ENCODE peak calls at places on chromosomes 1 and 21, in eight cellular contexts. P is mesendoderm; F is CD8-positive, alpha-beta memory T cell; Q is left ventricle myocardium inferior; T is SJCRH30; E is Panc1; D is endodermal cell; V is tibial artery. B is an unnamed sample.

GRCh38 chr1:174445817-174446216 is 1.9 kb upstream of the GPR52 start:
- DNase-seq in T (no peak), P (peak), D (peak), F (no peak), V (no peak), Q (no peak), E (no peak), B (no peak)

GRCh38 chr1:21337931-21338567 is 47.8 kb upstream of the ECE1 start:
- DNase-seq in V (peak), E (no peak), P (no peak), D (no peak), F (no peak), T (no peak), Q (peak), B (peak)

GRCh38 chr1:206455681-206456344 is 14.5 kb upstream of the IKBKE start:
- DNase-seq in P (no peak), F (no peak), T (peak), E (no peak), Q (no peak), D (no peak), V (peak), B (no peak)

GRCh38 chr1:50750021-50750619 is 209.9 kb downstream of the FAF1 start:
- DNase-seq in E (no peak), F (no peak), Q (no peak), V (no peak), P (peak), D (no peak), T (peak), B (no peak)

GRCh38 chr1:112997781-112998180 is 41.8 kb upstream of the SLC16A1 start:
- DNase-seq in F (no peak), T (no peak), D (no peak), E (no peak), Q (no peak), V (no peak), P (no peak), B (no peak)

GRCh38 chr1:204821924-204822323 is 48.7 kb upstream of the NFASC start:
- DNase-seq in T (no peak), P (no peak), D (no peak), F (no peak), E (no peak), Q (no peak), V (no peak), B (no peak)

GRCh38 chr1:32990887-32991286 is 26.3 kb upstream of the RNF19B start:
- DNase-seq in V (no peak), E (no peak), Q (no peak), D (no peak), F (no peak), T (no peak), P (no peak), B (no peak)

GRCh38 chr1:186463511-186463910 is 2.6 kb upstream of the PDC start:
- DNase-seq in Q (no peak), P (peak), V (no peak), E (no peak), F (no peak), T (no peak), D (peak), B (no peak)

GRCh38 chr1:2474104-2474787 is 1.8 kb upstream of the PLCH2 start:
- DNase-seq in Q (no peak), D (no peak), E (no peak), F (no peak), V (no peak), T (no peak), P (no peak), B (no peak)

GRCh38 chr1:162292422-162292849 is 84.2 kb downstream of the SPATA46 start:
- DNase-seq in P (peak), Q (no peak), F (no peak), T (no peak), E (no peak), V (no peak), D (no peak), B (no peak)

GRCh38 chr21:43352568-43353281 is 74.2 kb downstream of the SIK1 start:
- DNase-seq in P (peak), F (no peak), Q (no peak), D (no peak), E (no peak), T (no peak), V (no peak), B (no peak)

GRCh38 chr1:67476006-67476482 is 45.8 kb upstream of the SERBP1 start:
- DNase-seq in F (no peak), E (no peak), V (no peak), P (no peak), Q (no peak), T (no peak), D (no peak), B (no peak)

GRCh38 chr1:23916209-23917131 is 3.3 kb upstream of the CNR2 start:
- DNase-seq in D (peak), E (peak), V (peak), Q (peak), F (peak), P (peak), T (peak), B (peak)

GRCh38 chr21:36135391-36136094 is 664 bp downstream of the CBR3 start:
- DNase-seq in F (peak), V (peak), T (peak), D (peak), E (no peak), Q (peak), P (peak), B (peak)

GRCh38 chr1:2259668-2260392 is 31.7 kb downstream of the SKI start:
- DNase-seq in F (no peak), D (no peak), E (no peak), Q (no peak), V (no peak), P (no peak), T (no peak), B (peak)

GRCh38 chr21:35223480-35224156 is 174.5 kb upstream of the RUNX1 start:
- DNase-seq in Q (no peak), E (no peak), P (no peak), V (no peak), F (no peak), D (no peak), T (no peak), B (no peak)

GRCh38 chr1:226603030-226603960 is 54.7 kb downstream of the STUM start:
- DNase-seq in D (no peak), V (peak), F (no peak), E (no peak), P (no peak), T (no peak), Q (peak), B (peak)

GRCh38 chr1:224223819-224224714 is 41.0 kb downstream of the DEGS1 start:
- DNase-seq in V (no peak), E (peak), T (no peak), Q (no peak), P (no peak), F (no peak), D (no peak), B (no peak)

GRCh38 chr1:210654176-210654786 is 325.6 kb downstream of the HHAT start:
- DNase-seq in Q (no peak), T (no peak), D (no peak), F (no peak), E (no peak), P (no peak), V (no peak), B (no peak)

GRCh38 chr1:7671676-7672075 is 99.4 kb upstream of the VAMP3 start:
- DNase-seq in F (no peak), Q (no peak), D (no peak), E (no peak), T (no peak), V (no peak), P (no peak), B (no peak)

GRCh38 chr1:12369258-12369657 is 139.4 kb downstream of the VPS13D start:
- DNase-seq in T (no peak), Q (no peak), F (no peak), V (no peak), E (no peak), D (no peak), P (no peak), B (no peak)

GRCh38 chr21:34992180-34992579 is 56.9 kb downstream of the RUNX1 start:
- DNase-seq in E (no peak), Q (no peak), D (no peak), T (no peak), P (no peak), V (no peak), F (no peak), B (no peak)

GRCh38 chr1:229689915-229690314 is 63.9 kb downstream of the URB2 start:
- DNase-seq in F (no peak), T (peak), D (no peak), Q (no peak), V (no peak), P (no peak), E (no peak), B (no peak)

GRCh38 chr1:47941609-47942237 is 55.5 kb downstream of the TRABD2B start:
- DNase-seq in Q (no peak), V (no peak), E (no peak), D (no peak), F (no peak), T (no peak), P (no peak), B (no peak)

GRCh38 chr1:6872573-6873261 is 87.5 kb downstream of the CAMTA1 start:
- DNase-seq in P (no peak), D (no peak), V (no peak), T (no peak), F (no peak), Q (no peak), E (no peak), B (no peak)

GRCh38 chr1:8448906-8449661 is 131.2 kb downstream of the SLC45A1 start:
- DNase-seq in T (no peak), D (no peak), V (no peak), F (no peak), Q (no peak), P (no peak), E (no peak), B (peak)

GRCh38 chr1:50570064-50570463 is 146.8 kb upstream of the DMRTA2 start:
- DNase-seq in P (peak), E (no peak), D (no peak), F (no peak), T (peak), V (no peak), Q (no peak), B (no peak)

GRCh38 chr1:5718716-5719632 is 273.3 kb downstream of the NPHP4 start:
- DNase-seq in T (no peak), P (peak), Q (no peak), F (no peak), E (no peak), D (peak), V (peak), B (no peak)

GRCh38 chr21:27674037-27674436 is 707.1 kb upstream of the ADAMTS5 start:
- DNase-seq in Q (no peak), E (no peak), P (no peak), F (no peak), D (no peak), V (no peak), T (no peak), B (no peak)

GRCh38 chr1:66298427-66298826 is 235.5 kb upstream of the SGIP1 start:
- DNase-seq in Q (no peak), D (no peak), T (no peak), V (no peak), E (no peak), F (no peak), P (no peak), B (no peak)

GRCh38 chr1:225987491-225988316 is 11.4 kb downstream of the SDE2 start:
- DNase-seq in E (no peak), T (no peak), P (peak), F (no peak), D (no peak), V (no peak), Q (no peak), B (no peak)

GRCh38 chr1:10909697-10910489 is 102.6 kb upstream of the TARDBP start:
- DNase-seq in F (peak), Q (peak), P (peak), T (peak), D (peak), V (no peak), E (no peak), B (no peak)

GRCh38 chr1:230867903-230868735 is at the start of gene C1orf198:
- DNase-seq in D (peak), F (peak), E (no peak), V (peak), Q (peak), P (peak), T (peak), B (peak)

GRCh38 chr1:205042911-205043806 is at the start of gene CNTN2:
- DNase-seq in T (peak), V (no peak), Q (no peak), E (no peak), F (no peak), P (peak), D (peak), B (no peak)

GRCh38 chr1:246837418-246838117 is 94.2 kb downstream of the AHCTF1 start:
- DNase-seq in F (no peak), P (no peak), T (no peak), V (no peak), Q (no peak), D (no peak), E (no peak), B (no peak)

DNA sequence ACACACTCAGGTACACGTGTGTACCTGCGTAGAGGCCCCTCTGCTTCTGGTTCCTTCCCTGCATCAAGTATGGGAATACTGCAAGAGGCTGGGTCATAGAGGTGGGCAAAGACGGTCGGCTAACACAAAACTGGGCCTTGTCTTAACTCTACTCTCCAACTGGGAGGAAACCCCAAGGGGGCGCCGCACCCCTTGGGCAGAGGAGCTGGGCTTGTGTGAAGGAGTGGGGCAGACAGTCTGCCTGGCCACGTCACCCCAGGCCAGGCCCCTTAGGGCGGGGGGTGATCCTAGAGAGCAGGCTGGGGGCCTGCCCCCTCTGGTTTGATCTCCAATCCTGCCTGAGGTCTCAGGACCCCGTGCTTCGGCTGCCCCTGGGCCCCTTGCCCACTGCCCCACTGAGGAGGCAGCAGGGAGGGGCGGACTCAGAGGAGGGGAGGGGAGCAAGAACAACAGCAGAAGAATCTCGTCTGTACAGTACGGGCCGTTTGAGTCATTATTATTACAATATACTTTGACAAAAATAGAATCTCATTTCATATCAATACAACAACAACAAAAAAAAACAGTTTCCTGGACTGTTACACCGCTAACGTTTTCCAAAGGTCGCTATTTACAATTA is 34.7 kb downstream of the MEF2D start:
- DNase-seq in E (no peak), P (no peak), F (no peak), V (no peak), D (peak), Q (no peak), T (peak), B (no peak)
- H3K27ac ChIP-seq in E (no peak), P (no peak), F (no peak), V (peak), D (no peak), Q (peak), T (no peak), B (no peak)

GRCh38 chr1:25482211-25482610 is 51.5 kb downstream of the MACO1 start:
- DNase-seq in P (no peak), D (no peak), T (no peak), Q (no peak), E (no peak), V (no peak), F (no peak), B (no peak)

GRCh38 chr1:25484533-25484932 is 53.8 kb downstream of the MACO1 start:
- DNase-seq in Q (no peak), P (no peak), E (no peak), T (no peak), V (no peak), F (no peak), D (no peak), B (no peak)

GRCh38 chr1:25485536-25486235 is 55.0 kb downstream of the MACO1 start:
- DNase-seq in P (no peak), F (no peak), Q (no peak), T (no peak), E (no peak), V (no peak), D (no peak), B (no peak)

GRCh38 chr1:25481625-25482024 is 50.9 kb downstream of the MACO1 start:
- DNase-seq in T (no peak), F (no peak), P (no peak), V (no peak), E (no peak), Q (no peak), D (no peak), B (no peak)

DNA sequence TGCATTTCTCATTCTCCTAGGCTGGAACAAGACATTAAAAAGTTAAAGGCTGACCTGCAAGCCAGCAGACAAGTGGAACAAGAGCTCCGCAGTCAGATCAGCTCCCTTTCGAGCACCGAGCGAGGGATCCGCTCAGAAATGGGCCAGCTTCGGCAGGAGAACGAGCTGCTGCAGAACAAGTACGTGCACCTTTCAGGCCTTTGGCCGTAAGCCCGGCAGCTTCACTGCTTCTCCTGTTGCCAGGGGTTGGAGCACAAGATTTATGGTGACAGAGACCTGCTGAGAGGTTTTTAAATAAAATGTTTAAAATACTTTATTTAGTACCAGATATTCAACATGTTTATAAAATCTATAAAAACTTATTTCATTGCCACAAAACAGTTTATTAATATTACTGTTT is 53.4 kb downstream of the MACO1 start:
- DNase-seq in Q (peak), F (no peak), T (no peak), E (no peak), V (peak), P (no peak), D (no peak), B (peak)
- H3K27ac ChIP-seq in Q (peak), F (no peak), T (no peak), E (no peak), V (no peak), P (peak), D (no peak), B (peak)

GRCh38 chr1:31476891-31477846 is 64.2 kb downstream of the SERINC2 start:
- DNase-seq in F (no peak), D (no peak), E (no peak), T (peak), V (no peak), P (peak), Q (no peak), B (no peak)
- H3K27ac ChIP-seq in F (no peak), D (peak), E (no peak), T (no peak), V (no peak), P (no peak), Q (no peak), B (no peak)

DNA sequence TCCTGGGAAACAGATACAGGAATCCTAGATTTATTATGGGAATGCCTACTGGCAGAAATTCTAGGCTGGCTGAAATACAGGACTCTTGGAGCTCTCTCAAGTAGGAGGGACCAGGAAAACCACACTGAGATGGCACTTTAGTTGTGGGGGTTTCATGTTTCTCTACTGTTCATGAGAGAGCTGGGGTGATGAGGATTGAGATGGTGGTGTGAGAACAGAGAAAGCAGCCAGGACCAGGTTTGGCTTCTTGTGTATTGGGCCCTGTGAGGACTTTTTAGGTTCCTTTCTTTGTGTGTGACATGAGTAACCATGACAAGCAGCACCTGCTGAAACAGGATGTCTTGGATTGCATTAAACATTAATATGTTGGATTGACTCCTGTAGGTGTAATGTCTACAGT is 4.9 kb downstream of the ARID1A start:
- DNase-seq in P (peak), E (no peak), Q (no peak), T (peak), F (no peak), D (no peak), V (no peak), B (no peak)
- H3K27ac ChIP-seq in P (no peak), E (peak), Q (no peak), T (no peak), F (no peak), D (no peak), V (no peak), B (no peak)

DNA sequence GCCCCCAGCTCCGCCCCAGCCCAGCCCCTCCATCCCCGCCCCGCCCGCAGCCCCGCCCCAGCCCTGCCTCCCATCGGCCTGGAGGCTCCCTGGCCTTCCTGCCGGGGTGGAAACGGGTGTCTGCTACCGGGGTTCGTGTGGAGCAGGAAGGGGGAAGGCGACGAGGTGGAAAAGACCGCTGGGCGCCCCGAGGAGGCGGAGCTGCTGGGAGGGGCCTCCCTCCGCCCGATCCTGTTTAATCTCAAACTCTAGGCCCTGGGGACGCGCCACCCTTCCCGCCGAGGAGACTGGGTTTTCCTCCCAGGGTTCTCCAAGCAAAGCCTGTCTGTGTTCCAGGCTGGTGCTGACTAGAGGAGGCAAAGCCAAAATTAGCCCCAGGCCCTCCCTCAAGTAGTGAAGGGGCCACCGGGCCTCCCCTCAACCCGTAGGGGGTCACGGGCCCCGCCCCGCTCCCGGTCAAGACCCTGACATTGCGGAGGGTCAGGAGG is 16.2 kb upstream of the TTLL10 start:
- DNase-seq in P (peak), E (peak), D (peak), V (peak), F (peak), T (peak), Q (peak), B (peak)
- H3K27ac ChIP-seq in P (peak), E (peak), D (peak), V (peak), F (peak), T (peak), Q (peak), B (peak)

DNA sequence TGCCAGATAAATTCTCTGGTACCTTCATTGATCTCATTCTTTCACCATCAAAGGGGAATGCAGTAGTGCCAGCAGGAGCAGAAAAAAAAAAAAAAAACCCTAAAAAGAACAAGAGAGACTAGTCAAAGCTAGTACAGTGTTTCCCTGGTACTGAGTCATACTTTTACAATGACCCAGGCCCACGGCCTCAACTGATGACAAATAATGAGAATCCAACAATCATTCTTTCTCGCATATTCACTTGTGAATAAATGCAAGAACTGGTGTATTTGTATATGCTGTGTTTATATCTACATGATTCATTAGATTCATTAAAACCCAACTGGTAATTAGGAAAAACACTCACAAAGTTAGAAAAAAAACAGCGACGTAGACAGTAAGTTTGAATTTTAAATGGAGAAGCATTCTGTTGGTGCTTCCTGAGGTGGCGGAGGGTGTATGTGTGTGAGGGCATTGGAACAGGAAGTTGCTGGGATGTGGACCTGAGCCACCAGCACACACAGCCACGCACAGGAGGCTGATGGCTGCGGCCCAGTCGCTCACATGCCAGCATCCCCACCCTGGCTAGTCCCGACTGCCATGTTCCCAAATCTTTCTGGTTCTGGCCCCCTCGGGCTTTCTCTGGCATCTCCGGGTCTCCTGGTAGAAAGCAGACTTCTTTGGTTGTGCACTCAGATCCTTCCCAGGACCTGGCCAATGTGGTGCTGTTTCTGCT is 121.5 kb upstream of the IRF2BP2 start:
- DNase-seq in Q (no peak), D (no peak), E (no peak), P (no peak), T (no peak), V (no peak), F (no peak), B (no peak)
- H3K27ac ChIP-seq in Q (no peak), D (no peak), E (peak), P (no peak), T (no peak), V (no peak), F (no peak), B (no peak)